ENCODE peak calls at places on chromosomes 4 and X, in four cellular contexts. A is MM.1S, M is PC-3, P is SK-N-SH. W is an unnamed sample.

GRCh38 chr4:157792716-157793115 is 380.1 kb downstream of the GASK1B start:
- DNase-seq in M (no peak), P (no peak), A (peak; percentile 59), W (no peak)

GRCh38 chr4:124183926-124184325 is 528.6 kb downstream of the ANKRD50 start:
- DNase-seq in A (no peak), M (no peak), P (no peak), W (no peak)

GRCh38 chrX:151873096-151873495 is 39.6 kb upstream of the MAGEA4 start:
- DNase-seq in M (no peak), P (no peak), A (no peak), W (no peak)

GRCh38 chr4:185201983-185202962 is 1.5 kb downstream of the CFAP97 start:
- DNase-seq in P (peak; percentile 76), M (no peak), A (no peak), W (peak; percentile 32)

GRCh38 chrX:101117701-101118100 is 19.7 kb downstream of the CENPI start:
- DNase-seq in P (no peak), A (no peak), M (no peak), W (no peak)

GRCh38 chrX:17812763-17813162 is 48.3 kb downstream of the RAI2 start:
- DNase-seq in A (no peak), P (peak; percentile 38), M (peak; percentile 37), W (peak; percentile 49)

GRCh38 chr4:32917586-32917985 is 2197.4 kb downstream of the PCDH7 start:
- DNase-seq in M (no peak), A (no peak), P (no peak), W (no peak)

GRCh38 chrX:45667666-45668065 is 467.0 kb upstream of the DIPK2B start:
- DNase-seq in A (no peak), M (peak; percentile 47), P (no peak), W (no peak)

GRCh38 chr4:17781072-17781830 is at the start of gene FAM184B:
- DNase-seq in M (peak; percentile 17), A (no peak), P (peak; percentile 63), W (peak; percentile 49)

GRCh38 chr4:151573474-151573873 is 164.5 kb downstream of the FHIP1A start:
- DNase-seq in P (no peak), M (no peak), A (no peak), W (no peak)

GRCh38 chr4:1862055-1862911 is 6.3 kb upstream of the LETM1 start:
- DNase-seq in P (no peak), M (no peak), A (no peak), W (no peak)

GRCh38 chr4:141046255-141046654 is 87.0 kb downstream of the RNF150 start:
- DNase-seq in P (no peak), M (peak; percentile 60), A (no peak), W (no peak)

GRCh38 chr4:125773502-125773901 is 458.7 kb downstream of the FAT4 start:
- DNase-seq in P (no peak), M (no peak), A (no peak), W (no peak)

GRCh38 chrX:55919367-55920221 is 202.0 kb downstream of the RRAGB start:
- DNase-seq in A (peak; percentile 92), P (no peak), M (peak; percentile 9), W (no peak)

GRCh38 chrX:386239-386767 is 404 bp downstream of the PPP2R3B start:
- DNase-seq in A (no peak), M (no peak), P (no peak), W (peak; percentile 41)

GRCh38 chr4:6235901-6236625 is 33.6 kb upstream of the WFS1 start:
- DNase-seq in M (no peak), P (no peak), A (no peak), W (no peak)

GRCh38 chrX:80430826-80431501 is 10.7 kb downstream of the TENT5D start:
- DNase-seq in M (peak; percentile 9), P (peak; percentile 1), A (peak; percentile 37), W (peak; percentile 1)

GRCh38 chr4:90234916-90235547 is 107.8 kb downstream of the CCSER1 start:
- DNase-seq in A (no peak), M (no peak), P (peak; percentile 69), W (no peak)

GRCh38 chrX:68398286-68398685 is 35.0 kb downstream of the OPHN1 start:
- DNase-seq in P (no peak), A (no peak), M (no peak), W (no peak)

GRCh38 chr4:144518181-144518895 is 127.6 kb upstream of the HHIP start:
- DNase-seq in M (no peak), P (no peak), A (no peak), W (peak; percentile 50)

GRCh38 chr4:48665555-48666186 is 114.4 kb downstream of the FRYL start:
- DNase-seq in A (peak; percentile 23), P (no peak), M (peak; percentile 73), W (no peak)

GRCh38 chr4:182604953-182605352 is 312.2 kb downstream of the DCTD start:
- DNase-seq in M (peak; percentile 40), A (no peak), P (no peak), W (no peak)

GRCh38 chrX:148929686-148930085 is 429.3 kb downstream of the AFF2 start:
- DNase-seq in A (no peak), P (no peak), M (no peak), W (no peak)

GRCh38 chrX:71906133-71906532 is 4.5 kb upstream of the NHSL2 start:
- DNase-seq in P (no peak), M (no peak), A (no peak), W (no peak)

GRCh38 chr4:52861879-52862604 is at the start of gene RASL11B:
- DNase-seq in P (peak; percentile 98), A (peak; percentile 79), M (peak; percentile 85), W (peak; percentile 92)

GRCh38 chr4:114791976-114792375 is 193.4 kb downstream of the UGT8 start:
- DNase-seq in M (no peak), A (no peak), P (no peak), W (no peak)

GRCh38 chrX:130086414-130087207 is 23.7 kb downstream of the ELF4 start:
- DNase-seq in A (no peak), P (no peak), M (no peak), W (no peak)

GRCh38 chr4:139943277-139943676 is 210.7 kb downstream of the MAML3 start:
- DNase-seq in P (no peak), A (no peak), M (no peak), W (peak; percentile 74)

GRCh38 chrX:136781180-136781797 is 557 bp upstream of the ARHGEF6 start:
- DNase-seq in A (no peak), P (no peak), M (peak; percentile 79), W (no peak)

GRCh38 chrX:103475381-103475780 is 43.9 kb downstream of the RAB40A start:
- DNase-seq in A (no peak), P (no peak), M (peak; percentile 9), W (no peak)

GRCh38 chr4:168119870-168120269 is 27.5 kb downstream of the ANXA10 start:
- DNase-seq in P (no peak), M (no peak), A (no peak), W (no peak)

DNA sequence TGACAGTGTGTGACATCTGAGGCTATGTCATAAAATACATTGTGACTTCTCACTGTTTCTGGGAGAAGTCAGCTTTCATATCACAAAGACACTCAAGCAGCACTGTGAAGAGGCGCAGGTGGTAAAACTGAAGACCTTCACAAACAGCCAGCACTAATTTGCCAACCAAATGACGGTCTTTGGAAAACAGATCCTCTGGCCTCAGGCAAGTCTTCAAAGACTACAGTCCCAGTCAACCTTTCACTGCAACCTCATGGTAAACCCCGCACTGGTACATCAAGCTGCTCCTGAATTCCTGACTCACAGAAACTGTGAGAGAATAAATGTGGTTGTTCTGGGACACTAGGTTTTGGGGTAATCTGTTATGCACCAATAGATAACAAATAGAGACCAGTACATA is 17.6 kb upstream of the ADH4 start:
- DNase-seq in M (no peak), P (no peak), A (no peak), W (no peak)
- TF ChIP-seq EZH2phosphoT487 in M (no peak), P (no peak), A (no peak), W (no peak)

GRCh38 chrX:31200430-31200829 is 128.6 kb upstream of the FTHL17 start:
- DNase-seq in P (no peak), M (no peak), A (no peak), W (no peak)
- H3K9me3 ChIP-seq in P (no peaks in the 10 kb centered on the region), M (no peaks in the 10 kb centered on the region), A (no peaks in the 10 kb centered on the region), W (no peaks in the 10 kb centered on the region)

DNA sequence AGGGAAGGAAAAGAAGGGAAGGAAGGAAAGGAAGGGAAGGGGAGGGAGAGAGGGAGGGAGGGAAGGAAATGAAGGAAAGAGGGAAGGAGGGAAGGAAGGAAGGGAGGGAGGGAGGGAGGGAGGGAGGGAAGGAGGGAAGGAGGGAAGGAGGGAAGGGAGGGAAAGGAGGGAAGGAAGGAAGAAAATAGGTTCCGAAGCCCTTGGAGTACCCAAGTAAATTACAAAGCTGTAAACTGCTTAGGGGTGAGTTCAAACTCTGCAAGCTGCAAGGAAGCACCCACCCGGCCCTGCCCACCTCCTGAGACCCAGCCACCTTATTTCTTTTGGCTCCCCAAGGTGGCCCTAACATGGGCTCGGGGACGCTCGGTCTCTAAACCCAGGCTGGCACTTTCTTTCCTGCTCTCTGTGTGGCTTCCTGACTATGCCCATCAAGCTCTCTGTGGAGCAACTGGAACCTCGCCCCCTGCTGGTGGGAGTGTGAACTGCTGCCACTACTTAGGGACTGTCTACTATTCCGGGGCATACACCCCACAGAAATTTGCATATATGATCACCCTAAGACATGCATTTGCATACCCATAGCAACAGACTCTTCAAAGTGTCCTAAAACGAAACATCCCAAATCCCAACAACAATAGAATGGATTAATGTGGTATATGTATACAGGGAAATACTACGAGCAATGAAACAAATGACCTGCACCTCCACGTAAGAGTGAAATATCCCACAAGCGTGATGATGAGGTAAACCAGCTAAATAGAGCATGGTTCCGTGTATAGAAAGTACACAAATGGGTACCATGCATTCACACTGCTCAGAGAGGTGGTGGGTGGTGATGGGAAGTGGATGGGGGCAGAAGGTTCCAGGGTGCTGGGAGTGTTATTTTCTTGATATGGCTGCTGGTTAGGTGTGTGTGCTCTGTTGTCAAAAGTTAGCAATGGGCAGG is 151.7 kb upstream of the TBL1X start:
- DNase-seq in M (peak; percentile 43), P (peak; percentile 43), A (peak; percentile 50), W (no peak)
- TF ChIP-seq EZH2phosphoT487 in M (no peak), P (no peak), A (no peak), W (no peak)

GRCh38 chr4:172220679-172221078 is 407.5 kb downstream of the GALNTL6 start:
- DNase-seq in M (no peak), P (no peak), A (no peak), W (no peak)
- H3K9me3 ChIP-seq in M (no peaks in the 10 kb centered on the region), P (no peaks in the 10 kb centered on the region), A (no peaks in the 10 kb centered on the region), W (no peaks in the 10 kb centered on the region)

GRCh38 chrX:47704736-47705135 is 45.8 kb upstream of the UXT start:
- DNase-seq in M (no peak), P (no peak), A (no peak), W (no peak)

GRCh38 chrX:47706575-47706974 is 47.6 kb upstream of the UXT start:
- DNase-seq in A (no peak), P (no peak), M (no peak), W (no peak)

GRCh38 chrX:47707031-47707780 is 48.2 kb upstream of the UXT start:
- DNase-seq in M (no peak), P (no peak), A (no peak), W (no peak)
- TF ChIP-seq EZH2phosphoT487 in M (no peak), P (no peak), A (no peak), W (no peak)

DNA sequence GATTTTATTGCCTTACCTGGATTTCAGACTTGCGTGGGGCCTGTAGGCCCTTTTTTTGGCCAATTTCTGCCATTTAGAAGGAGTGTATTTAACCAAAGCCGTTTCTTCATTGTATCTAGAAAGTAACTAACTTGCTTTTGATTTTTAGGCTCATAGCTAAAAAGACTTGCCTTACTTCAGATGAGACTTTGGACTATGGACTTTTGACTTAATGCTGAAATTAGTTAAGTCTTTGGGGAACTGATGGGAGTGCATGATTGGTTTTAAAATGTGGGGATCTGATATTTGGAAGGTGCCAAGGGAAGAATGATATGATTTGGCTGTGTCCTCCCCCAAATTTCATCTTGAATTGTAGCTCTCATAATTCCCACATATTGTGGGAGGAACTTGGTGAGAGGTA is 7.7 kb upstream of the UGT2B10 start:
- DNase-seq in P (no peak), A (no peak), M (no peak), W (no peak)
- H3K9me3 ChIP-seq in P (no peaks in the 10 kb centered on the region), A (no peaks in the 10 kb centered on the region), M (peaks cover 3% of the 10 kb centered on the region), W (no peaks in the 10 kb centered on the region)

W was measured in neural progenitor cell.